ENCODE peak calls at places on chromosomes 16 and 17, in seven cellular contexts. Z is NCI-H510A; G is CD4-positive, alpha-beta T cell; N is GM10248; E is amygdala; A is H7; K is BE2C. Q is an unnamed sample.

GRCh38 chr16:3170440-3171180 is 17.4 kb upstream of the OR1F1 start:
- DNase-seq in A (peak; percentile 77), Z (no peak), G (no peak), N (no peak), E (no peak), K (no peak), Q (peak; percentile 60)

GRCh38 chr16:9297437-9298113 is 206.1 kb downstream of the HAPSTR1 start:
- DNase-seq in Z (no peak), E (peak; percentile 7), N (no peak), G (no peak), K (peak; percentile 63), A (peak; percentile 55), Q (peak; percentile 62)

GRCh38 chr17:52106638-52107261 is 51.8 kb downstream of the CA10 start:
- DNase-seq in A (peak; percentile 40), N (peak; percentile 42), Z (no peak), K (peak; percentile 64), G (no peak), E (no peak), Q (no peak)

GRCh38 chr16:53714080-53715050 is 10.4 kb downstream of the FTO start:
- DNase-seq in A (no peak), E (no peak), G (no peak), K (no peak), Z (no peak), N (no peak), Q (no peak)

GRCh38 chr17:74211929-74212261 is 1.5 kb upstream of the TTYH2 start:
- DNase-seq in N (no peak), Z (no peak), E (no peak), A (no peak), G (no peak), K (no peak), Q (no peak)

GRCh38 chr17:81715107-81715871 is 3.2 kb downstream of the SLC25A10 start:
- DNase-seq in Z (no peak), A (no peak), E (no peak), N (no peak), K (no peak), G (no peak), Q (no peak)

GRCh38 chr16:85537331-85537788 is 75.8 kb upstream of the GSE1 start:
- DNase-seq in A (peak; percentile 65), N (no peak), E (no peak), K (no peak), G (no peak), Z (no peak), Q (no peak)

GRCh38 chr16:24869033-24869432 is 23.3 kb downstream of the SLC5A11 start:
- DNase-seq in E (no peak), A (no peak), G (no peak), K (no peak), N (no peak), Z (no peak), Q (no peak)

GRCh38 chr16:50585331-50585776 is 37.2 kb downstream of the NKD1 start:
- DNase-seq in N (no peak), Z (no peak), G (no peak), A (no peak), K (no peak), E (no peak), Q (no peak)

GRCh38 chr17:28959471-28959871 is 8.2 kb upstream of the PHF12 start:
- DNase-seq in G (no peak), Z (no peak), E (no peak), N (no peak), A (peak; percentile 24), K (no peak), Q (no peak)

GRCh38 chr17:1232331-1232730 is 37.9 kb upstream of the BHLHA9 start:
- DNase-seq in A (no peak), G (no peak), Z (no peak), N (no peak), E (no peak), K (no peak), Q (no peak)

GRCh38 chr16:54336805-54337204 is 50.2 kb upstream of the IRX3 start:
- DNase-seq in K (no peak), Z (no peak), E (no peak), N (no peak), A (no peak), G (no peak), Q (no peak)

GRCh38 chr16:75296606-75297005 is 45.2 kb upstream of the BCAR1 start:
- DNase-seq in G (no peak), A (no peak), K (peak; percentile 64), E (peak; percentile 10), N (no peak), Z (no peak), Q (no peak)

GRCh38 chr17:29581583-29582253 is 7.7 kb downstream of the GIT1 start:
- DNase-seq in N (no peak), Z (no peak), K (no peak), A (peak; percentile 59), E (no peak), G (no peak), Q (no peak)

GRCh38 chr17:882827-883585 is 96.6 kb downstream of the NXN start:
- DNase-seq in Z (no peak), N (no peak), E (no peak), G (no peak), A (no peak), K (no peak), Q (peak; percentile 75)

GRCh38 chr16:52786105-52786504 is 239.2 kb upstream of the TOX3 start:
- DNase-seq in E (no peak), G (no peak), A (no peak), Z (no peak), K (no peak), N (no peak), Q (no peak)

GRCh38 chr17:35568561-35568960 is 7.9 kb upstream of the SLFN14 start:
- DNase-seq in N (peak; percentile 26), K (no peak), E (no peak), A (peak; percentile 26), Z (no peak), G (no peak), Q (no peak)

GRCh38 chr16:67207857-67208524 is 9.1 kb downstream of the ELMO3 start:
- DNase-seq in N (no peak), Z (no peak), K (peak; percentile 46), E (no peak), G (no peak), A (no peak), Q (no peak)

GRCh38 chr16:72664122-72664479 is 383.8 kb downstream of the ZFHX3 start:
- DNase-seq in N (no peak), G (no peak), K (no peak), Z (no peak), A (no peak), E (no peak), Q (no peak)

GRCh38 chr17:56777859-56778258 is 55.9 kb downstream of the C17orf67 start:
- DNase-seq in N (no peak), E (no peak), G (no peak), K (no peak), A (no peak), Z (no peak), Q (no peak)

GRCh38 chr17:42720996-42721583 is 23.8 kb downstream of the EZH1 start:
- DNase-seq in A (peak; percentile 67), Z (peak; percentile 28), N (peak; percentile 75), E (no peak), K (peak; percentile 61), G (peak; percentile 7), Q (no peak)

GRCh38 chr16:2842340-2843000 is 12.4 kb downstream of the ZG16B start:
- DNase-seq in G (peak; percentile 59), K (peak; percentile 86), Z (no peak), E (no peak), N (peak; percentile 68), A (peak; percentile 91), Q (peak; percentile 80)

GRCh38 chr16:58128721-58129096 is 472 bp downstream of the CFAP20 start:
- DNase-seq in Z (peak; percentile 32), G (no peak), N (peak; percentile 38), A (peak; percentile 79), E (no peak), K (peak; percentile 35), Q (peak; percentile 54)

GRCh38 chr16:30066882-30067583 is 1.5 kb downstream of the ALDOA start:
- DNase-seq in N (no peak), E (no peak), K (peak; percentile 26), A (no peak), G (no peak), Z (no peak), Q (no peak)

GRCh38 chr17:57915532-57915931 is 39.7 kb downstream of the CUEDC1 start:
- DNase-seq in K (no peak), G (no peak), N (no peak), A (no peak), E (no peak), Z (no peak), Q (no peak)

GRCh38 chr16:75282811-75283281 is 31.4 kb upstream of the BCAR1 start:
- DNase-seq in K (peak; percentile 43), G (no peak), Z (no peak), E (no peak), A (no peak), N (no peak), Q (no peak)

GRCh38 chr17:13134106-13134505 is 116.3 kb upstream of the ELAC2 start:
- DNase-seq in A (no peak), G (no peak), Z (no peak), N (no peak), K (no peak), E (no peak), Q (no peak)

GRCh38 chr16:55257971-55258613 is 65.9 kb upstream of the IRX6 start:
- DNase-seq in A (peak; percentile 64), K (peak; percentile 71), E (no peak), N (peak; percentile 29), G (peak; percentile 2), Z (no peak), Q (peak; percentile 80)

GRCh38 chr16:88815901-88816589 is 4.3 kb upstream of the APRT start:
- DNase-seq in G (no peak), A (peak; percentile 92), K (peak; percentile 78), Z (no peak), N (peak; percentile 64), E (no peak), Q (peak; percentile 76)

GRCh38 chr17:35740997-35741931 is 9.8 kb downstream of the RASL10B start:
- DNase-seq in N (no peak), E (no peak), A (peak; percentile 93), K (peak; percentile 51), Z (peak; percentile 39), G (no peak), Q (peak; percentile 82)

GRCh38 chr16:19085679-19086200 is 18.3 kb downstream of the COQ7 start:
- DNase-seq in A (no peak), K (peak; percentile 43), Z (no peak), G (no peak), N (no peak), E (no peak), Q (no peak)

GRCh38 chr17:19341641-19342610 is 20.6 kb downstream of the B9D1 start:
- DNase-seq in K (no peak), N (no peak), E (no peak), Z (no peak), G (no peak), A (peak; percentile 66), Q (peak; percentile 50)

GRCh38 chr17:32157225-32157624 is 14.9 kb downstream of the RHOT1 start:
- DNase-seq in E (no peak), K (no peak), G (no peak), N (no peak), A (no peak), Z (no peak), Q (no peak)

GRCh38 chr17:11285946-11286345 is 44.9 kb downstream of the SHISA6 start:
- DNase-seq in A (no peak), K (no peak), E (no peak), N (no peak), Z (no peak), G (no peak), Q (peak; percentile 14)

Q was measured in H9.